ENCODE peak calls at places on chromosomes 6 and 20, in nine cellular contexts. E is retina; D is neuronal stem cell; I is left cardiac atrium; O is endothelial cell; F is fibroblast of mammary gland; C is stimulated activated CD8-positive, alpha-beta memory T cell treated with anti-CD3 and anti-CD28 coated beads, Interleukin-15, amount 100 ng/mL, for 1 hour; B is NCI-H1092; T is occipital lobe. H is an unnamed sample.

GRCh38 chr6:127422791-127423190 is 36.4 kb downstream of the KIAA0408 start:
- DNase-seq in E (no peak), D (no peak), I (no peak), F (no peak), B (no peak), O (no peak), C (no peak), T (no peak), H (no peak)

GRCh38 chr6:4649728-4650127 is 126.5 kb upstream of the CDYL start:
- DNase-seq in T (no peak), I (no peak), O (no peak), F (peak; percentile 43), D (no peak), E (no peak), C (no peak), B (no peak), H (no peak)

GRCh38 chr6:43978473-43979360 is 148.5 kb downstream of the MRPL14 start:
- DNase-seq in B (no peak), E (no peak), I (no peak), D (no peak), F (peak; percentile 65), T (no peak), O (no peak), C (no peak), H (peak; percentile 49)

GRCh38 chr6:96184798-96185197 is 169.0 kb downstream of the FUT9 start:
- DNase-seq in E (no peak), C (no peak), D (no peak), T (no peak), O (no peak), F (no peak), I (no peak), B (no peak), H (no peak)

GRCh38 chr6:43840490-43841218 is 70.6 kb downstream of the VEGFA start:
- DNase-seq in E (no peak), B (no peak), O (no peak), T (no peak), I (no peak), F (peak; percentile 60), C (no peak), D (no peak), H (no peak)

GRCh38 chr6:47653706-47654105 is 44.7 kb upstream of the ADGRF4 start:
- DNase-seq in C (no peak), F (no peak), E (no peak), D (no peak), T (no peak), I (no peak), B (no peak), O (no peak), H (no peak)

GRCh38 chr20:38209736-38210405 is 44.8 kb upstream of the TGM2 start:
- DNase-seq in C (no peak), O (no peak), E (no peak), F (no peak), D (no peak), T (no peak), I (peak; percentile 3), B (no peak), H (peak; percentile 18)

GRCh38 chr6:74362391-74362790 is 666.4 kb downstream of the CD109 start:
- DNase-seq in B (no peak), I (no peak), D (no peak), E (no peak), O (no peak), C (no peak), F (peak; percentile 47), T (no peak), H (no peak)

GRCh38 chr6:87938287-87938686 is 109.4 kb upstream of the SPACA1 start:
- DNase-seq in T (no peak), D (no peak), O (no peak), C (no peak), I (no peak), F (no peak), B (no peak), E (no peak), H (no peak)

GRCh38 chr6:147808631-147809030 is 300.1 kb downstream of the SAMD5 start:
- DNase-seq in O (no peak), E (no peak), I (no peak), T (no peak), D (no peak), F (no peak), B (no peak), C (no peak), H (no peak)

GRCh38 chr6:130967502-130968469 is 95.3 kb downstream of the EPB41L2 start:
- DNase-seq in O (no peak), B (no peak), D (no peak), F (peak; percentile 60), C (no peak), I (no peak), T (no peak), E (peak; percentile 87), H (no peak)

GRCh38 chr6:92681401-92681800 is 738.0 kb downstream of the EPHA7 start:
- DNase-seq in F (no peak), C (no peak), E (no peak), T (no peak), B (no peak), D (no peak), O (no peak), I (no peak), H (no peak)

GRCh38 chr6:42281570-42281969 is 63.9 kb upstream of the MRPS10 start:
- DNase-seq in D (no peak), E (no peak), O (no peak), B (no peak), C (no peak), F (no peak), I (no peak), T (no peak), H (no peak)

GRCh38 chr6:82741996-82742385 is 323.6 kb downstream of the UBE3D start:
- DNase-seq in D (peak; percentile 32), I (no peak), O (no peak), E (peak; percentile 50), F (no peak), B (no peak), C (no peak), T (no peak), H (no peak)

GRCh38 chr20:37533154-37533715 is 5.6 kb upstream of the BLCAP start:
- DNase-seq in T (no peak), D (no peak), E (no peak), I (no peak), O (no peak), B (no peak), C (no peak), F (no peak), H (no peak)

GRCh38 chr6:160431231-160431630 is 83.1 kb downstream of the SLC22A3 start:
- DNase-seq in O (no peak), C (no peak), I (peak; percentile 38), D (no peak), B (no peak), T (peak; percentile 3), F (peak; percentile 99), E (no peak), H (no peak)

GRCh38 chr20:53981752-53982437 is 88.5 kb downstream of the BCAS1 start:
- DNase-seq in I (no peak), T (no peak), D (no peak), B (no peak), F (peak; percentile 65), E (no peak), O (no peak), C (no peak), H (no peak)

GRCh38 chr6:169895926-169896761 is 144.7 kb downstream of the ERMARD start:
- DNase-seq in D (no peak), T (no peak), B (no peak), E (no peak), I (no peak), F (no peak), O (no peak), C (no peak), H (no peak)

GRCh38 chr20:41145317-41145716 is 8.0 kb downstream of the PLCG1 start:
- DNase-seq in T (no peak), I (no peak), O (no peak), C (no peak), D (no peak), B (no peak), F (no peak), E (no peak), H (no peak)

GRCh38 chr6:56349196-56349595 is 101.8 kb upstream of the COL21A1 start:
- DNase-seq in B (no peak), O (no peak), I (no peak), E (no peak), C (no peak), T (no peak), F (peak; percentile 67), D (no peak), H (no peak)

GRCh38 chr6:146955570-146955969 is 248.6 kb upstream of the STXBP5 start:
- DNase-seq in I (no peak), O (no peak), D (no peak), B (no peak), T (no peak), E (no peak), C (no peak), F (no peak), H (no peak)

GRCh38 chr6:110699780-110700179 is 115.5 kb downstream of the CDK19 start:
- DNase-seq in C (no peak), E (no peak), B (no peak), I (no peak), T (no peak), F (no peak), O (no peak), D (no peak), H (no peak)

GRCh38 chr6:77466055-77467028 is 3.1 kb upstream of the HTR1B start:
- DNase-seq in O (peak; percentile 75), I (peak; percentile 38), D (peak; percentile 48), F (peak; percentile 76), E (peak; percentile 89), B (no peak), T (peak; percentile 27), C (no peak), H (no peak)

GRCh38 chr6:56922645-56923044 is 32.3 kb upstream of the BEND6 start:
- DNase-seq in B (no peak), I (no peak), O (no peak), F (no peak), C (no peak), D (no peak), T (no peak), E (no peak), H (no peak)

GRCh38 chr6:47181681-47182080 is 128.0 kb downstream of the TNFRSF21 start:
- DNase-seq in F (no peak), C (no peak), B (no peak), T (no peak), O (no peak), I (no peak), E (no peak), D (no peak), H (no peak)

GRCh38 chr20:62627901-62628612 is 14.2 kb upstream of the SLCO4A1 start:
- DNase-seq in E (no peak), B (no peak), T (no peak), C (no peak), F (peak; percentile 53), O (no peak), I (no peak), D (no peak), H (no peak)

GRCh38 chr6:32177182-32177787 is 920 bp upstream of the RNF5 start:
- DNase-seq in D (no peak), E (no peak), T (no peak), O (no peak), C (no peak), I (no peak), B (peak; percentile 44), F (no peak), H (no peak)

GRCh38 chr6:36962874-36963273 is 8.3 kb downstream of the PI16 start:
- DNase-seq in B (no peak), T (peak; percentile 61), D (peak; percentile 71), E (peak; percentile 17), O (peak; percentile 83), C (peak; percentile 59), I (peak; percentile 65), F (peak; percentile 28), H (peak; percentile 85)

GRCh38 chr6:25788305-25788922 is 33.9 kb downstream of the SLC17A4 start:
- DNase-seq in F (peak; percentile 76), T (no peak), D (no peak), O (peak; percentile 72), B (no peak), I (peak; percentile 35), C (peak; percentile 17), E (no peak), H (no peak)

GRCh38 chr6:76351275-76351674 is 278.8 kb upstream of the IMPG1 start:
- DNase-seq in B (no peak), I (no peak), E (no peak), D (no peak), C (no peak), O (no peak), T (no peak), F (no peak), H (no peak)

GRCh38 chr6:62344850-62345249 is 58.8 kb upstream of the KHDRBS2 start:
- DNase-seq in O (no peak), T (no peak), C (no peak), I (no peak), F (no peak), E (no peak), B (no peak), D (no peak), H (no peak)